ENCODE peak calls at places on chromosomes 6 and 20, in five cellular contexts. F is stromal cell of bone marrow, O is AML-193, M is mucosa of descending colon, P is tibial nerve. L is an unnamed sample.

GRCh38 chr6:41546475-41546865 is 289 bp downstream of the FOXP4 start:
- DNase-seq in M (no peak), O (no peak), F (no peak), P (no peak), L (peak; percentile 15)

GRCh38 chr6:14638932-14639875 is 521.6 kb downstream of the CD83 start:
- DNase-seq in P (no peak), F (no peak), M (no peak), O (peak; percentile 57), L (peak; percentile 70)

GRCh38 chr6:134468633-134469032 is 150.7 kb upstream of the SGK1 start:
- DNase-seq in O (no peak), M (no peak), P (no peak), F (no peak), L (no peak)

GRCh38 chr6:41732601-41733348 is 2.6 kb downstream of the TFEB start:
- DNase-seq in F (no peak), O (no peak), P (no peak), M (peak; percentile 48), L (no peak)

GRCh38 chr6:36544228-36544627 is 3.1 kb downstream of the STK38 start:
- DNase-seq in M (no peak), P (peak; percentile 63), F (peak; percentile 35), O (peak; percentile 50), L (peak; percentile 66)

GRCh38 chr6:146295695-146296094 is 247.9 kb upstream of the RAB32 start:
- DNase-seq in P (no peak), F (no peak), O (no peak), M (no peak), L (no peak)

GRCh38 chr6:157632821-157633220 is 190.2 kb upstream of the SNX9 start:
- DNase-seq in F (peak; percentile 75), P (no peak), O (no peak), M (no peak), L (no peak)

GRCh38 chr6:7769702-7770101 is 43.8 kb downstream of the BMP6 start:
- DNase-seq in M (no peak), O (no peak), P (no peak), F (no peak), L (no peak)

GRCh38 chr20:40687384-40688128 is 1.5 kb downstream of the MAFB start:
- DNase-seq in P (peak; percentile 51), M (peak; percentile 49), F (no peak), O (no peak), L (no peak)

L was measured in KBM-7.